ENCODE peak calls at places on chromosomes 2 and 18, in six cellular contexts. J, M, E, A, G and R are unnamed samples.

GRCh38 chr18:8536226-8536625 is 73.0 kb upstream of the RAB12 start:
- DNase-seq in G (no peak), E (no peak), M (no peak), A (no peak), J (no peak), R (no peak)

GRCh38 chr18:64994370-64994769 is 756.4 kb upstream of the CDH7 start:
- DNase-seq in J (no peak), G (no peak), A (no peak), E (no peak), M (no peak), R (no peak)

GRCh38 chr2:242053921-242054320 is 184.4 kb downstream of the RTP5 start:
- DNase-seq in E (no peak), G (no peak), J (no peak), M (no peak), A (peak), R (no peak)

GRCh38 chr2:46812381-46813024 is 103.1 kb downstream of the MCFD2 start:
- DNase-seq in G (peak), A (peak), E (peak), M (peak), J (no peak), R (no peak)

GRCh38 chr2:31558401-31559295 is 22.1 kb downstream of the SRD5A2 start:
- DNase-seq in E (no peak), J (peak), A (no peak), M (no peak), G (no peak), R (peak)

GRCh38 chr2:196233808-196234501 is 62.6 kb upstream of the STK17B start:
- DNase-seq in M (no peak), G (no peak), A (no peak), J (no peak), E (no peak), R (no peak)

GRCh38 chr18:62634991-62635630 is 80.2 kb upstream of the PHLPP1 start:
- DNase-seq in A (no peak), E (no peak), M (no peak), J (peak), G (no peak), R (peak)

GRCh38 chr2:20110876-20111275 is 59.4 kb upstream of the LAPTM4A start:
- DNase-seq in J (no peak), M (no peak), A (no peak), E (peak), G (no peak), R (no peak)

GRCh38 chr2:64179582-64180321 is 35.5 kb upstream of the PELI1 start:
- DNase-seq in J (no peak), M (no peak), G (no peak), A (no peak), E (no peak), R (no peak)

GRCh38 chr2:10341193-10341592 is 38.5 kb downstream of the HPCAL1 start:
- DNase-seq in A (no peak), M (no peak), J (no peak), E (no peak), G (no peak), R (no peak)

GRCh38 chr18:79164696-79165095 is 95.5 kb downstream of the ATP9B start:
- DNase-seq in G (no peak), A (no peak), E (no peak), M (no peak), J (no peak), R (no peak)

GRCh38 chr2:26016012-26016742 is 17.7 kb upstream of the RAB10 start:
- DNase-seq in G (peak), E (no peak), J (no peak), M (no peak), A (no peak), R (no peak)

GRCh38 chr2:99854236-99854852 is 288.0 kb downstream of the AFF3 start:
- DNase-seq in M (no peak), A (no peak), J (no peak), G (no peak), E (no peak), R (no peak)

GRCh38 chr18:41647914-41648313 is 307.1 kb upstream of the PIK3C3 start:
- DNase-seq in A (no peak), M (no peak), J (no peak), E (no peak), G (no peak), R (no peak)

GRCh38 chr18:8601277-8602032 is 7.8 kb upstream of the RAB12 start:
- DNase-seq in M (no peak), J (peak), E (no peak), A (no peak), G (no peak), R (no peak)

GRCh38 chr2:220296174-220296573 is 668.7 kb downstream of the SLC4A3 start:
- DNase-seq in A (no peak), G (no peak), J (no peak), E (no peak), M (no peak), R (no peak)

GRCh38 chr2:436203-436602 is 148.3 kb upstream of the ALKAL2 start:
- DNase-seq in G (no peak), A (no peak), E (no peak), J (no peak), M (no peak), R (no peak)

GRCh38 chr18:3703732-3704176 is 253.8 kb downstream of the TGIF1 start:
- DNase-seq in G (peak), E (peak), M (peak), A (peak), J (peak), R (no peak)

GRCh38 chr2:23330214-23330613 is 54.8 kb upstream of the KLHL29 start:
- DNase-seq in E (peak), G (peak), J (no peak), A (no peak), M (no peak), R (no peak)

GRCh38 chr18:46250084-46250811 is 146.1 kb downstream of the HAUS1 start:
- DNase-seq in M (no peak), E (no peak), A (peak), J (peak), G (peak), R (peak)

GRCh38 chr2:235709969-235710879 is 216.4 kb downstream of the AGAP1 start:
- DNase-seq in G (peak), J (peak), M (no peak), A (no peak), E (no peak), R (no peak)

GRCh38 chr2:3489449-3490115 is 29.7 kb downstream of the ADI1 start:
- DNase-seq in E (no peak), M (no peak), J (no peak), G (no peak), A (no peak), R (no peak)

GRCh38 chr2:65430515-65431416 is 1.6 kb downstream of the SPRED2 start:
- DNase-seq in J (peak), M (peak), A (peak), E (peak), G (peak), R (no peak)

GRCh38 chr2:24721470-24721869 is 71.7 kb downstream of the PTRHD1 start:
- DNase-seq in M (peak), E (peak), G (peak), J (peak), A (peak), R (no peak)

GRCh38 chr2:129748250-129748649 is 231.2 kb upstream of the RAB6C start:
- DNase-seq in E (no peak), A (no peak), J (no peak), M (no peak), G (no peak), R (no peak)

GRCh38 chr2:110678457-110679336 is 834 bp upstream of the BUB1 start:
- DNase-seq in E (peak), M (no peak), J (no peak), G (peak), A (peak), R (no peak)

GRCh38 chr2:232889876-232890401 is 19.9 kb downstream of the SNORC start:
- DNase-seq in A (no peak), E (no peak), J (no peak), G (no peak), M (no peak), R (no peak)

GRCh38 chr2:8144785-8145184 is 537.1 kb upstream of the ID2 start:
- DNase-seq in A (no peak), G (no peak), E (no peak), M (no peak), J (no peak), R (no peak)

GRCh38 chr18:31041346-31042067 is 1.0 kb downstream of the DSC3 start:
- DNase-seq in M (no peak), J (no peak), G (no peak), E (no peak), A (peak), R (no peak)

GRCh38 chr18:73717570-73717969 is 430.1 kb downstream of the FBXO15 start:
- DNase-seq in G (no peak), M (no peak), A (no peak), E (no peak), J (peak), R (no peak)

GRCh38 chr2:231462729-231463465 is 1.4 kb downstream of the NCL start:
- DNase-seq in J (no peak), M (no peak), A (no peak), E (no peak), G (no peak), R (no peak)
- H3K27ac ChIP-seq in J (peak), M (peak), A (no peak), E (peak), G (peak), R (peak)

GRCh38 chr2:159126653-159127052 is 158.2 kb downstream of the TANC1 start:
- DNase-seq in A (no peak), G (no peak), J (no peak), E (no peak), M (no peak), R (no peak)

GRCh38 chr2:159124931-159125467 is 156.6 kb downstream of the TANC1 start:
- DNase-seq in A (no peak), J (no peak), M (no peak), E (no peak), G (no peak), R (no peak)

GRCh38 chr2:159125858-159126257 is 157.4 kb downstream of the TANC1 start:
- DNase-seq in J (no peak), G (no peak), A (no peak), M (no peak), E (no peak), R (no peak)

GRCh38 chr2:159123786-159124185 is 155.3 kb downstream of the TANC1 start:
- DNase-seq in E (no peak), G (no peak), J (no peak), M (no peak), A (no peak), R (no peak)

DNA sequence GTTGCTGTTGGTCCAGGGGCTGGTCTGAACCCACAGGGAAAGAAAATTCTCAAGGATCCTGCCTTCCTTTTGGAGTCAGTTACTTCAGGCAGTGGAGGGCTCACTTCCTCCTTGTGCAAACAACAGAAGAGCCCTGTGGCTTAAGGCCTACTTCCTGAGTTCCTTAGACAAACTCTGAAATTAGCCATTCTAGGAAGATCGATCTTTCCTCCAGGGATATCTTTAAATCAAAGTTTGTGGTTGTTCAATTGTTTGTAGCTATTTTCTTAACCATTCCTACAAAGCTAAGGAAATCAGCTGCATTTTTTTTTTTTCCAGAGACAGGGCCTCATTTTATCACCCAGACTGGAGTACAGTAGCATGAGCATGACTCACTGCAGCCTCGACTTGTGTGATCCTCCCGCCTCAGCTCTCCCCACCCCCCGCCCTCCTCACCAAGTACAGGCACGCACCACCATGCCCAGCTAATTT is 156.0 kb downstream of the TANC1 start:
- DNase-seq in E (no peak), A (peak), G (peak), M (no peak), J (peak), R (peak)
- H3K27ac ChIP-seq in E (no peak), A (peak), G (peak), M (peak), J (peak), R (peak)

GRCh38 chr2:96249654-96250053 is 16.1 kb downstream of the TMEM127 start:
- DNase-seq in G (peak), E (no peak), J (no peak), A (no peak), M (no peak), R (no peak)
- H3K27ac ChIP-seq in G (peak), E (no peak), J (no peak), A (no peak), M (peak), R (no peak)

GRCh38 chr2:67290451-67290991 is 106.6 kb upstream of the ETAA1 start:
- DNase-seq in E (no peak), M (no peak), A (no peak), G (no peak), J (peak), R (peak)

GRCh38 chr2:67289921-67290371 is 107.2 kb upstream of the ETAA1 start:
- DNase-seq in A (no peak), M (no peak), E (no peak), G (no peak), J (peak), R (peak)

DNA sequence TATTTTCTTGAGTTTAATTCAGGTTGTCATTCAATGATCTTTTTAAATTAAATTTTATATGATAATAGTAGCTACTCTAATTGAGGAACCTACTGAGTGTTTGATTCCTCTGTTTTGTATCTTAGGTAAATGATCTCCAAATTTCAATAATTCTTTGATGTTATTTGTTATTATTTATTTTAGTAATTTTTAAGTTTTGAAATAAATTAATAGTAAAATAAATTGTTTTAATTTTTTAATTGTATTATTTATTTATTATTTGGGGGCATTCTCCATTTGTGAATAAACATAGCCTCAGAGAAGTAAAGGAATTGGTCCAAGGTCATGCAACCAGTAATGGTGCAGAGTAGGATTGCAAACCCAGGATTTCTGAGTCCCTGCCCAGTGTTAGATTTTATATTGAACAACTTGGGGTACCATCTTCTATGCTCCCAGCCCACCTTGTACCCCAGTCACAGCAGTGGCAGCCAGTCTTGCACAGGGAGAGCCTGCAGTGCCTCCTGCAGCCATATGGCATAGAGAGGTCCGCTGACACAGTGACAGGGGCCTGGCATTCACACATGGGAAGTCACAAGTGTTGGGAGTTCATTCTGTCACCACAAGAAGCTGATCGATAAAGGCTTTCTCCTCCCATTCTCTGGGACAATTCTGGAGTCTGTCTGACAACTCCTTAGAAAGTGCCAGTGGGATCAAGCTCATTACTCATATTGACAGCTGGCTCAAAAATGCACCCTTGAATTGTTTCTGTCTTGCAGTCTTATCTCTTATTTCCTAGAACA is 110.0 kb upstream of the ETAA1 start:
- DNase-seq in G (no peak), E (no peak), A (no peak), M (no peak), J (no peak), R (no peak)
- H3K27ac ChIP-seq in G (no peak), E (no peak), A (no peak), M (no peak), J (no peak), R (peak)

DNA sequence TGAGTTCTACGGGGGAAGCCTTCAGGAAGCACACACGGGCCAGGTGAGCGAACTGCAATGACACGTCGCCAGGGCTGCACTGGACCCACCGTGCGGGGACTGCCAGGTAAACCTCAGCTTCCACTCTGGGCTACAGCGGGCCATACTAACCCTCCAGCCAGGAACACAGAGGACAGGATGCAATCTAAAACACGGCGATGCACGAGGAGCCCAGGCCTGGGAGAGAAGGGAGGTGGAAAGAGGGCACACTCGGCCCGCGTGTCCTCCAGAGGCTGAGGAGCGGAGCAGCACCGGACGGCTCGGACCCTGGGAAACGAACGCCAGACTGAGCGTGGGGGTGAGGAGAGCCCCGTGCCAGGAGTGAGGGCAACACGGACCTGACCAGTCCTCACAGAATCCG is 69.3 kb downstream of the HDAC4 start:
- DNase-seq in E (no peak), M (no peak), A (no peak), G (no peak), J (no peak), R (no peak)
- H3K27ac ChIP-seq in E (no peak), M (no peak), A (no peak), G (no peak), J (no peak), R (no peak)

GRCh38 chr2:109186656-109187250 is 57.7 kb downstream of the SH3RF3 start:
- DNase-seq in M (no peak), J (no peak), A (no peak), G (no peak), E (no peak), R (no peak)

GRCh38 chr2:109187711-109188484 is 58.9 kb downstream of the SH3RF3 start:
- DNase-seq in A (no peak), G (no peak), E (no peak), J (no peak), M (no peak), R (no peak)

GRCh38 chr2:109188485-109188868 is 59.5 kb downstream of the SH3RF3 start:
- DNase-seq in J (no peak), A (no peak), M (no peak), G (no peak), E (no peak), R (no peak)

GRCh38 chr2:109189751-109190150 is 60.7 kb downstream of the SH3RF3 start:
- DNase-seq in A (no peak), G (no peak), J (no peak), M (no peak), E (no peak), R (no peak)

DNA sequence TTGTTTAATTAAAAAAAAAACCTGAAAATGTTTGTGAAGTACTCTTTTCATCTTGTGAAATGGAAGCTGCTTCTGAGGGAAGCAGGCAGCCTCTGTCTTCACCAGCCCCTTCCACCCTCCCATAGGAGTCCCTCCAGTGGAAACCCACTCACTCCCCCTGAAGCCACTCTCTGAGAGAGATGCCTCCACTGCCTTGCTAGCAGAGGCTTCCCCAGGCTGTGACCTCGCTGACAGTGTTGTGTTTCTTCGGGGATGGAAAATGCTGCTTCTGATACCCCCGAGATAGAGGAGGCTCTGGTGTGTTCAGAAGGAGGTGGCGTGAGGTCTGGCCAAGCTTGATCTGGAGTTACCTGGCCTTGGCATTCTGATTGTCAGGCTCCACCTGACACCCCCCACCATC is 59.9 kb downstream of the SH3RF3 start:
- DNase-seq in M (no peak), G (no peak), E (no peak), J (no peak), A (no peak), R (no peak)
- H3K27ac ChIP-seq in M (no peak), G (no peak), E (no peak), J (no peak), A (no peak), R (no peak)

GRCh38 chr2:144140896-144141295 is 379.0 kb downstream of the ZEB2 start:
- DNase-seq in M (no peak), G (no peak), J (no peak), A (no peak), E (no peak), R (no peak)

GRCh38 chr2:144137705-144138428 is 382.1 kb downstream of the ZEB2 start:
- DNase-seq in A (no peak), E (no peak), M (no peak), G (no peak), J (no peak), R (no peak)

GRCh38 chr2:144147356-144147755 is 372.6 kb downstream of the ZEB2 start:
- DNase-seq in G (no peak), J (no peak), A (no peak), E (no peak), M (no peak), R (no peak)

DNA sequence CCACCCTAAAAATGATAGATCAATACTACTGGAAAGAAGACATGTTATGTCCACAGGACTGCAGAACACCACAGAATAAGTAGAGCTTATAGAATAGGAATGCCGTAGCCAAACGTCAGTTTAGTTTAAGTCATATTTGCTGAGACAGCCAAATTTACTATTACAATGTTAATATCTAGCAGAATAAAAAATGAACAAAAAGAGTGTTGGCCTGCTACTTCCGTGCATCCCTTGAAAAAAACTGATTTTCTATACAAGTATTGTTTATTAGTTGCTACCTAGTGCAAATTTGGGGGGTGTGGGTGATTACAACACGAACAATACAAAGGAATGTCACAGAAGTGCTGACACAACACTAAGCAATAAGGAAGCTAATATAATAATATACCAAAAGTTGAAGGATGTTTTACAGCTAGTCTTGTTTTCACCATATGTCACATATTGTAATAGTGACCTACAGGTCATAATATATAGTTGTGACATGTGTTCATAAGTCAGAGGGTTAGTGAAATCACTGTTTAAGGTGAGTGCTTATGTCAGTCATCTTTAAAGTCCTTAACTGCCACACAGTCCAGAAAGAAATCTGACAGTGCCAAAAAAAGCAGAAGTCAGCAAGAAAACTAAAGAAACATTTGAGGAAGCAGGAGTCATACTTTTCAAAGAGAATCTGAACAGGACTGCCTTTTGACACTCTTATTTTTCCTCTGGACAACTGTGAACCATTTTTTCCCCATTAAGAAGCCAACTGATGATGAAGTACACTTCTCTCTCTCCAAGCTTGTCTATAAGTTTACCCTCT is 376.4 kb downstream of the ZEB2 start:
- DNase-seq in E (no peak), G (no peak), A (no peak), M (no peak), J (no peak), R (no peak)
- H3K27ac ChIP-seq in E (no peak), G (peak), A (no peak), M (peak), J (no peak), R (no peak)